ENCODE peak calls at places on chromosomes 11 and 22, in six cellular contexts. D is HepG2, F is IMR-90, Y is A549, K is H1, X is GM12878. Z is an unnamed sample.

GRCh38 chr22:49075150-49075549 is 752.5 kb downstream of the BRD1 start:
- DNase-seq in D (no peak), Y (no peak), X (no peak), F (no peak), K (no peak), Z (no peak)

GRCh38 chr11:122756417-122756816 is 81.9 kb upstream of the CRTAM start:
- DNase-seq in Y (no peak), F (no peak), D (no peak), K (no peak), X (no peak), Z (no peak)

GRCh38 chr11:116580828-116581227 is 192.0 kb downstream of the BUD13 start:
- DNase-seq in D (no peak), Y (no peak), X (no peak), K (peak), F (no peak), Z (no peak)

GRCh38 chr22:28609921-28610320 is 69.7 kb downstream of the TTC28 start:
- DNase-seq in F (no peak), X (no peak), D (no peak), K (no peak), Y (no peak), Z (no peak)

GRCh38 chr11:34259087-34259486 is 98.7 kb downstream of the ABTB2 start:
- DNase-seq in D (no peak), K (no peak), Y (no peak), F (no peak), X (no peak), Z (peak)

GRCh38 chr22:36629320-36629719 is 74.2 kb downstream of the CACNG2 start:
- DNase-seq in Y (no peak), D (no peak), K (no peak), F (no peak), X (no peak), Z (no peak)

GRCh38 chr22:49067504-49067903 is 760.2 kb downstream of the BRD1 start:
- DNase-seq in Y (no peak), D (no peak), F (no peak), X (no peak), K (no peak), Z (no peak)

GRCh38 chr11:115498354-115498753 is 5.9 kb downstream of the CADM1 start:
- DNase-seq in F (no peak), K (no peak), X (no peak), Y (no peak), D (no peak), Z (no peak)

GRCh38 chr11:113906038-113906437 is 1.4 kb downstream of the HTR3B start:
- DNase-seq in Y (peak), F (peak), K (no peak), D (peak), X (no peak), Z (no peak)

GRCh38 chr11:679271-680207 is 15.5 kb downstream of the DEAF1 start:
- DNase-seq in F (no peak), X (no peak), D (no peak), K (no peak), Y (no peak), Z (no peak)

DNA sequence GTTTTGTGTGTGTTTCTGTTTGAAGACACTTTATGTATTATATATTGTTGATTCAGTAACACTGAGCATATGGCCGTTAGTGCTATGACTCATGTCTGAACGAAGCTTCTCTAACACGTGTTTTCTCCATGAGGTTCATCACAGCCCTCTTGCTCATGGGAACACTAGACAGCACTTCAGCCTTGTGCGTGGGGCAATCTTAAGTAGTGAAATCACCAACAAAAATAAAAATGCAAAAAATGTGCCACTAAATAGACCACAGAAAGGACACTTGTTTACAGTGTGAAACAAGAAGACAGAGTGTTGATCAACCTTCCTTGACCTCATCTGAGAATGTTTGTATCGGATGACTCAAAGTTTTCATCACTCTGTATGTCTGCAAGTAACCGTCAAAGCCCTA is 94.5 kb downstream of the FDX1 start:
- DNase-seq in D (no peak), F (peak), X (no peak), K (no peak), Y (no peak), Z (no peak)
- TF ChIP-seq RFX5 in D (no peak), F (no peak), X (no peak), K (no peak), Y (no peak), Z (no peak)

DNA sequence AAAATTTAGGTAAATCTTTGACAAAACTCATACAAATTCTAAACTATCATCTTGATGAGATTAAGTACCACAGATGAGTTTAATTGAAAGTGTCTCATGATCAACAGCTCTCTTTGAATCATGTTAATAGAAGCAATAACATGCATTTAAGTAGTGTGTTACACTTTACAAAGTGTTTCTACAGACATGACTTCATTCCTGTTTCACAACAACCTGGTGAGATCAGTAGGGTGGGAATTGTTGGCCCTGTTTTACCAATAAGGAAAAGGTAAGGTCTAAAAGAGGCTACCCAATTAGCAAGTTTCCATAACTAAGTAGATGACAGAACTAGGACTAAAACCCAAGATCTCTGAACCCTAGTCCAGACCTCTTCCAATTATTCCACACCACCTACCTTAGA is 12.7 kb upstream of the PRSS23 start:
- DNase-seq in X (no peak), F (no peak), D (no peak), Y (no peak), K (no peak), Z (no peak)
- TF ChIP-seq RFX5 in X (no peak), F (no peak), D (no peak), Y (no peak), K (no peak), Z (no peak)

GRCh38 chr11:8732748-8733241 is 50.2 kb downstream of the RPL27A start:
- DNase-seq in F (peak), D (no peak), K (no peak), Y (no peak), X (no peak), Z (no peak)

GRCh38 chr11:8732276-8732675 is 49.7 kb downstream of the RPL27A start:
- DNase-seq in Y (no peak), X (peak), F (no peak), D (no peak), K (no peak), Z (no peak)

GRCh38 chr11:8730697-8731020 is 48.1 kb downstream of the RPL27A start:
- DNase-seq in K (no peak), F (no peak), Y (no peak), D (no peak), X (no peak), Z (no peak)

GRCh38 chr11:8729837-8730696 is 47.5 kb downstream of the RPL27A start:
- DNase-seq in K (no peak), D (no peak), Y (no peak), X (no peak), F (no peak), Z (no peak)

GRCh38 chr11:8731647-8732188 is 49.1 kb downstream of the RPL27A start:
- DNase-seq in K (no peak), X (peak), D (no peak), F (no peak), Y (no peak), Z (no peak)
- TF ChIP-seq RFX5 in K (no peak), X (no peak), D (no peak), F (no peak), Y (no peak), Z (no peak)

DNA sequence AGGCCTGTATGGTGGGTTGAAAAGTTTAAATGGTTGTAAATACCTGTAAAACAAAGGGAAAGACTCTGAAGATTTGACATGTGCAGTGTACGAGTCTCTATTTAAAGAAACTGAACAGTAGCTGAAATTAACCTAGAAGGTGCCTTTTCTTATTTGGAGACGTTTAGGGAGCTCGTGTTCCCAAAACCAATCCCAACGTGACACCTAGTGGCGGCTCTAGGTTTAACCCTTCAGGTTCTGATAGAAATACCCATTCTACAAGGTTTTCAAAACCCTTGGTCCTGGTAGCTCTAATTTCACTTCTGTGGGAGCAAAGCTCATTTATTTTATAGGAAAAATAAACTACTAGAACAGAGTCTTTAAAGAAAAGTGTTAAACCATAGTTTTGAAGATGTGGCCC is 258.3 kb downstream of the LRRC4C start:
- DNase-seq in F (peak), K (peak), D (peak), Y (no peak), X (no peak), Z (peak)
- TF ChIP-seq RFX5 in F (no peak), K (no peak), D (no peak), Y (no peak), X (no peak), Z (no peak)

DNA sequence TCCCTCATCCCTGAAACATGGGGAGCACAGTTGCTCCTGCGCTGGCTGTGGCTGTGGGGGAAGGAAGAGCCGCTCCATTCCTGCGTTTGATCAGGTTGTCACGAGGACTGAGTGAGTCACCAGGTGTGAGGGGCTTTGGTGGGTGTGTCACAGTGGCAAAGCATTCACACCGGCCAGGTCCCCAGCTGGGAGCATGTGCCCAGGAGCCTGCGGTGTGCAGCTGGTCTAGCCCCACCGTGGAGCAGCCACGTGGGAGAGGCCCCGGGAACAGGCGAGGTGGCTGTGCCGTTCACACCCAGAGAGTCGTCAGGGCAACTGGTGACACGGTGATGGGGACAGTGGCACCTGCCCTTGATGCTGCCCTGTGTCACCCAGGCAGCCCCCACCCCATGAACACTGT is 47.6 kb upstream of the PPARA start:
- DNase-seq in F (no peak), X (no peak), D (no peak), Y (no peak), K (no peak), Z (no peak)
- TF ChIP-seq RFX5 in F (no peak), X (no peak), D (no peak), Y (no peak), K (no peak), Z (no peak)

GRCh38 chr11:47083913-47084312 is 92.8 kb downstream of the ARFGAP2 start:
- DNase-seq in K (no peak), X (peak), F (peak), Y (no peak), D (no peak), Z (no peak)

GRCh38 chr11:47078751-47079524 is 97.7 kb downstream of the ARFGAP2 start:
- DNase-seq in X (no peak), K (no peak), D (no peak), F (peak), Y (no peak), Z (no peak)
- TF ChIP-seq RFX5 in X (no peak), K (no peak), D (no peak), F (no peak), Y (no peak), Z (no peak)

GRCh38 chr11:36385121-36385530 is 89.0 kb downstream of the PRR5L start:
- DNase-seq in K (no peak), F (peak), Y (no peak), D (no peak), X (no peak), Z (no peak)
- TF ChIP-seq RFX5 in K (no peak), F (no peak), Y (no peak), D (no peak), X (no peak), Z (no peak)

GRCh38 chr11:95791385-95792033 is 1.2 kb downstream of the CEP57 start:
- DNase-seq in F (no peak), X (no peak), K (no peak), D (no peak), Y (no peak), Z (no peak)

GRCh38 chr11:95792700-95793099 is 2.4 kb downstream of the CEP57 start:
- DNase-seq in F (no peak), D (no peak), Y (no peak), X (no peak), K (no peak), Z (no peak)

GRCh38 chr11:95790933-95791247 is 592 bp downstream of the CEP57 start:
- DNase-seq in F (peak), X (peak), D (peak), Y (peak), K (no peak), Z (peak)

GRCh38 chr11:95793111-95793510 is 2.8 kb downstream of the CEP57 start:
- DNase-seq in X (no peak), F (no peak), K (no peak), Y (no peak), D (no peak), Z (no peak)

GRCh38 chr11:95792200-95792599 is 1.9 kb downstream of the CEP57 start:
- DNase-seq in D (no peak), K (no peak), X (no peak), F (no peak), Y (no peak), Z (no peak)
- TF ChIP-seq RFX5 in D (no peak), K (no peak), X (no peak), F (no peak), Y (no peak), Z (no peak)

GRCh38 chr22:41366323-41367014 is 15.3 kb upstream of the TEF start:
- DNase-seq in Y (no peak), F (no peak), D (no peak), K (no peak), X (no peak), Z (no peak)

GRCh38 chr22:41367039-41367679 is 14.6 kb upstream of the TEF start:
- DNase-seq in Y (peak), K (peak), F (peak), X (no peak), D (peak), Z (peak)

GRCh38 chr22:41369089-41369745 is 12.5 kb upstream of the TEF start:
- DNase-seq in D (no peak), X (no peak), Y (no peak), K (no peak), F (no peak), Z (no peak)

GRCh38 chr22:41368543-41368817 is 13.3 kb upstream of the TEF start:
- DNase-seq in D (no peak), X (no peak), F (no peak), K (no peak), Y (no peak), Z (no peak)

GRCh38 chr22:41367680-41368542 is 13.8 kb upstream of the TEF start:
- DNase-seq in Y (no peak), X (no peak), D (peak), K (no peak), F (peak), Z (no peak)
- TF ChIP-seq RFX5 in Y (no peak), X (no peak), D (no peak), K (no peak), F (no peak), Z (no peak)

Z was measured in SK-N-SH.